ENCODE peak calls at places on chromosomes 6 and 20, in ten cellular contexts. P, X, C, L, T, I, E, B, M and V are unnamed samples.

GRCh38 chr6:4803343-4803744 is 27.1 kb downstream of the CDYL start:
- DNase-seq in X (no peak), M (no peak), I (no peak), B (no peak), L (no peak), T (no peak), E (no peak), C (no peak), P (no peak), V (no peak)

GRCh38 chr6:24901698-24902328 is 33.9 kb downstream of the RIPOR2 start:
- DNase-seq in B (no peak), C (no peak), E (no peak), P (no peak), I (no peak), T (no peak), M (no peak), L (no peak), X (no peak), V (no peak)

GRCh38 chr6:41654433-41655020 is 16.3 kb downstream of the MDFI start:
- DNase-seq in L (no peak), I (no peak), T (no peak), B (no peak), P (no peak), E (no peak), C (no peak), M (no peak), X (no peak), V (no peak)

GRCh38 chr6:112407191-112407590 is 60.1 kb downstream of the RFPL4B start:
- DNase-seq in B (no peak), L (no peak), E (no peak), C (no peak), T (no peak), P (no peak), M (no peak), X (no peak), I (no peak), V (no peak)

GRCh38 chr6:33384581-33385020 is 7.0 kb upstream of the KIFC1 start:
- DNase-seq in T (no peak), B (no peak), I (no peak), L (peak), E (no peak), M (no peak), C (peak), X (no peak), P (no peak), V (peak)

GRCh38 chr20:45322952-45323383 is 14.9 kb upstream of the MATN4 start:
- DNase-seq in X (peak), P (no peak), L (peak), C (no peak), I (no peak), M (no peak), B (no peak), T (no peak), E (no peak), V (no peak)

GRCh38 chr20:54189630-54190029 is 15.8 kb upstream of the CYP24A1 start:
- DNase-seq in T (no peak), I (no peak), M (no peak), X (no peak), L (no peak), C (no peak), B (no peak), P (no peak), E (no peak), V (no peak)

GRCh38 chr20:46646659-46647380 is 4.4 kb downstream of the SLC13A3 start:
- DNase-seq in E (no peak), M (no peak), L (no peak), B (no peak), C (no peak), X (no peak), I (no peak), P (no peak), T (no peak), V (no peak)